ENCODE peak calls at places on chromosomes 3 and 15, in six cellular contexts. W is foreskin fibroblast; V is AG04450; S is lower lobe of right lung; H is NCI-H1105; K is activated CD4-positive, CD25-positive, alpha-beta regulatory T cell. U is an unnamed sample.

GRCh38 chr3:69081583-69082262 is 1.6 kb upstream of the UBA3 start:
- DNase-seq in W (no peak), V (no peak), S (no peak), H (no peak), K (no peak), U (no peak)

GRCh38 chr3:49015072-49015471 is 3.3 kb downstream of the DALRD3 start:
- DNase-seq in W (no peak), V (no peak), S (no peak), H (no peak), K (no peak), U (no peak)

GRCh38 chr3:66904816-66905543 is 93.1 kb upstream of the KBTBD8 start:
- DNase-seq in W (peak; percentile 32), V (no peak), S (no peak), H (no peak), K (no peak), U (no peak)

GRCh38 chr3:142646020-142646783 is 50.0 kb downstream of the PLS1 start:
- DNase-seq in W (no peak), V (no peak), S (no peak), H (no peak), K (no peak), U (no peak)

GRCh38 chr3:44241706-44242105 is at the start of gene TOPAZ1:
- DNase-seq in W (no peak), V (no peak), S (no peak), H (no peak), K (no peak), U (no peak)

GRCh38 chr3:194979173-194979572 is 291.8 kb downstream of the XXYLT1 start:
- DNase-seq in W (no peak), V (no peak), S (no peak), H (no peak), K (no peak), U (no peak)

GRCh38 chr3:45978348-45978747 is 17.3 kb downstream of the FYCO1 start:
- DNase-seq in W (no peak), V (no peak), S (peak; percentile 86), H (peak; percentile 64), K (no peak), U (no peak)

GRCh38 chr3:149278911-149279310 is 54.5 kb downstream of the TM4SF18 start:
- DNase-seq in W (peak; percentile 21), V (no peak), S (no peak), H (no peak), K (no peak), U (no peak)

GRCh38 chr3:46866720-46867549 is 3.7 kb upstream of the MYL3 start:
- DNase-seq in W (peak; percentile 76), V (no peak), S (peak; percentile 88), H (peak; percentile 10), K (peak; percentile 67), U (peak; percentile 36)

GRCh38 chr3:172844428-172844827 is 93.9 kb downstream of the ECT2 start:
- DNase-seq in W (no peak), V (no peak), S (no peak), H (no peak), K (no peak), U (no peak)

GRCh38 chr3:184241447-184242296 is 7.1 kb downstream of the ALG3 start:
- DNase-seq in W (peak; percentile 66), V (no peak), S (peak; percentile 74), H (peak; percentile 94), K (no peak), U (no peak)

GRCh38 chr3:5016218-5017161 is 37.3 kb downstream of the BHLHE40 start:
- DNase-seq in W (peak; percentile 60), V (no peak), S (peak; percentile 60), H (no peak), K (no peak), U (no peak)

GRCh38 chr3:122760457-122761271 is 33.0 kb downstream of the HSPBAP1 start:
- DNase-seq in W (no peak), V (no peak), S (no peak), H (no peak), K (no peak), U (no peak)

GRCh38 chr15:85852969-85853368 is 58.2 kb upstream of the KLHL25 start:
- DNase-seq in W (no peak), V (no peak), S (no peak), H (no peak), K (no peak), U (no peak)

GRCh38 chr15:75037685-75038084 is 14.3 kb downstream of the PPCDC start:
- DNase-seq in W (no peak), V (no peak), S (no peak), H (no peak), K (no peak), U (no peak)

GRCh38 chr15:68957686-68958085 is 27.4 kb downstream of the SPESP1 start:
- DNase-seq in W (no peak), V (no peak), S (no peak), H (no peak), K (no peak), U (no peak)

GRCh38 chr3:54773251-54773650 is 154.6 kb downstream of the LRTM1 start:
- DNase-seq in W (peak; percentile 10), V (no peak), S (no peak), H (no peak), K (no peak), U (no peak)

GRCh38 chr15:84082739-84083138 is 152.8 kb upstream of the GOLGA6L4 start:
- DNase-seq in W (no peak), V (no peak), S (no peak), H (no peak), K (no peak), U (no peak)

GRCh38 chr15:77461486-77461885 is 40.8 kb downstream of the HMG20A start:
- DNase-seq in W (peak; percentile 60), V (no peak), S (no peak), H (no peak), K (no peak), U (no peak)

GRCh38 chr3:123635220-123635619 is 50.4 kb upstream of the HACD2 start:
- DNase-seq in W (no peak), V (no peak), S (no peak), H (no peak), K (no peak), U (no peak)

GRCh38 chr3:134143828-134144390 is 106.8 kb downstream of the RYK start:
- DNase-seq in W (no peak), V (no peak), S (no peak), H (no peak), K (no peak), U (no peak)

GRCh38 chr15:46312133-46312740 is 677.4 kb downstream of the SQOR start:
- DNase-seq in W (peak; percentile 76), V (peak; percentile 2), S (peak; percentile 59), H (peak; percentile 57), K (no peak), U (peak; percentile 64)

GRCh38 chr15:101684384-101684783 is 32.2 kb upstream of the TM2D3 start:
- DNase-seq in W (peak; percentile 74), V (peak; percentile 32), S (no peak), H (no peak), K (no peak), U (no peak)

GRCh38 chr3:2360815-2361214 is 262.1 kb downstream of the CNTN4 start:
- DNase-seq in W (no peak), V (no peak), S (no peak), H (no peak), K (no peak), U (no peak)

GRCh38 chr15:73326157-73326556 is 42.6 kb downstream of the HCN4 start:
- DNase-seq in W (no peak), V (no peak), S (no peak), H (no peak), K (no peak), U (no peak)

GRCh38 chr3:46695177-46695961 is 1.9 kb upstream of the ALS2CL start:
- DNase-seq in W (no peak), V (no peak), S (peak; percentile 83), H (no peak), K (no peak), U (peak; percentile 26)

GRCh38 chr3:14793126-14793857 is 25.5 kb upstream of the FGD5 start:
- DNase-seq in W (no peak), V (no peak), S (no peak), H (no peak), K (no peak), U (no peak)

GRCh38 chr3:172836390-172836997 is 86.0 kb downstream of the ECT2 start:
- DNase-seq in W (peak; percentile 71), V (no peak), S (no peak), H (peak; percentile 72), K (no peak), U (peak; percentile 55)

GRCh38 chr15:45111390-45112142 is 2.4 kb downstream of the DUOX2 start:
- DNase-seq in W (no peak), V (no peak), S (no peak), H (no peak), K (no peak), U (no peak)

GRCh38 chr15:65405793-65406192 is 17.0 kb downstream of the IGDCC4 start:
- DNase-seq in W (no peak), V (no peak), S (no peak), H (no peak), K (no peak), U (no peak)

GRCh38 chr15:67834593-67835348 is 5.1 kb downstream of the RNU6-1 start:
- DNase-seq in W (no peak), V (no peak), S (no peak), H (peak; percentile 8), K (no peak), U (no peak)

GRCh38 chr3:179401561-179401960 is 49.7 kb downstream of the GNB4 start:
- DNase-seq in W (no peak), V (no peak), S (no peak), H (no peak), K (no peak), U (no peak)

GRCh38 chr15:80105193-80105984 is 45.9 kb downstream of the ZFAND6 start:
- DNase-seq in W (peak; percentile 22), V (peak; percentile 37), S (no peak), H (no peak), K (no peak), U (no peak)

GRCh38 chr3:31196881-31197364 is 302.5 kb upstream of the GADL1 start:
- DNase-seq in W (peak; percentile 75), V (no peak), S (no peak), H (no peak), K (no peak), U (no peak)

GRCh38 chr15:31352911-31353811 is 26.5 kb downstream of the KLF13 start:
- DNase-seq in W (peak; percentile 88), V (peak; percentile 68), S (peak; percentile 80), H (peak; percentile 42), K (no peak), U (peak; percentile 93)

GRCh38 chr3:25461946-25462345 is 33.9 kb downstream of the RARB start:
- DNase-seq in W (no peak), V (no peak), S (no peak), H (no peak), K (no peak), U (no peak)

GRCh38 chr3:112860898-112861297 is 14.2 kb upstream of the CD200R1L start:
- DNase-seq in W (no peak), V (no peak), S (no peak), H (no peak), K (no peak), U (no peak)

GRCh38 chr3:134852893-134853351 is 57.9 kb downstream of the EPHB1 start:
- DNase-seq in W (no peak), V (no peak), S (no peak), H (no peak), K (no peak), U (peak; percentile 49)

GRCh38 chr3:15875016-15875689 is 77.4 kb upstream of the ANKRD28 start:
- DNase-seq in W (peak; percentile 83), V (no peak), S (no peak), H (no peak), K (no peak), U (no peak)

GRCh38 chr15:65773386-65774111 is 18.5 kb downstream of the DENND4A start:
- DNase-seq in W (no peak), V (no peak), S (no peak), H (no peak), K (no peak), U (no peak)

U was measured in globus pallidus.